ENCODE peak calls at places on chromosomes 3 and 15, in six cellular contexts. J, G, W, L, U and T are unnamed samples.

GRCh38 chr15:79593119-79593869 is 161.2 kb downstream of the MINAR1 start:
- DNase-seq in U (peak; percentile 32), W (no peak), G (no peak), L (peak; percentile 22), J (no peak), T (no peak)

GRCh38 chr3:7504886-7505775 is 644.2 kb downstream of the GRM7 start:
- DNase-seq in L (no peak), U (peak; percentile 78), W (no peak), G (no peak), J (no peak), T (no peak)

GRCh38 chr3:125194849-125195601 is 17.5 kb downstream of the SLC12A8 start:
- DNase-seq in J (no peak), U (no peak), G (peak; percentile 27), W (no peak), L (peak; percentile 92), T (no peak)

GRCh38 chr3:197398301-197398878 is 100.0 kb upstream of the DLG1 start:
- DNase-seq in G (no peak), U (no peak), W (no peak), J (no peak), L (no peak), T (no peak)

GRCh38 chr3:125045194-125045593 is 10.6 kb downstream of the HEG1 start:
- DNase-seq in W (no peak), G (no peak), U (no peak), J (no peak), L (no peak), T (no peak)

GRCh38 chr3:29605845-29606244 is 325.0 kb downstream of the RBMS3 start:
- DNase-seq in U (peak; percentile 72), W (no peak), J (no peak), L (peak; percentile 94), G (no peak), T (no peak)

GRCh38 chr3:99509224-99509623 is 129.2 kb upstream of the COL8A1 start:
- DNase-seq in J (no peak), G (no peak), U (no peak), L (peak; percentile 89), W (no peak), T (no peak)

GRCh38 chr15:70701891-70702568 is 61.3 kb downstream of the UACA start:
- DNase-seq in U (peak; percentile 50), L (peak; percentile 76), J (no peak), W (no peak), G (no peak), T (no peak)

GRCh38 chr15:77493324-77493907 is 72.7 kb downstream of the HMG20A start:
- DNase-seq in L (peak; percentile 64), G (no peak), J (no peak), U (no peak), W (no peak), T (no peak)

GRCh38 chr3:188700497-188700896 is 471.3 kb upstream of the TPRG1 start:
- DNase-seq in U (no peak), W (no peak), L (no peak), G (no peak), J (no peak), T (no peak)

GRCh38 chr3:15151166-15151565 is 52.2 kb upstream of the RBSN start:
- DNase-seq in J (no peak), U (peak; percentile 46), L (no peak), W (no peak), G (no peak), T (no peak)

GRCh38 chr3:46865034-46865507 is 1.8 kb upstream of the MYL3 start:
- DNase-seq in J (no peak), L (no peak), G (no peak), W (no peak), U (no peak), T (no peak)

GRCh38 chr15:38266247-38266996 is 13.8 kb downstream of the SPRED1 start:
- DNase-seq in U (no peak), G (no peak), J (no peak), W (no peak), L (no peak), T (no peak)

GRCh38 chr15:32685576-32685975 is 32.2 kb upstream of the GREM1 start:
- DNase-seq in U (peak; percentile 40), W (no peak), L (peak; percentile 54), J (no peak), G (no peak), T (no peak)

GRCh38 chr3:181105636-181106035 is 116.1 kb upstream of the DNAJC19 start:
- DNase-seq in U (no peak), J (no peak), G (no peak), L (no peak), W (no peak), T (no peak)

DNA sequence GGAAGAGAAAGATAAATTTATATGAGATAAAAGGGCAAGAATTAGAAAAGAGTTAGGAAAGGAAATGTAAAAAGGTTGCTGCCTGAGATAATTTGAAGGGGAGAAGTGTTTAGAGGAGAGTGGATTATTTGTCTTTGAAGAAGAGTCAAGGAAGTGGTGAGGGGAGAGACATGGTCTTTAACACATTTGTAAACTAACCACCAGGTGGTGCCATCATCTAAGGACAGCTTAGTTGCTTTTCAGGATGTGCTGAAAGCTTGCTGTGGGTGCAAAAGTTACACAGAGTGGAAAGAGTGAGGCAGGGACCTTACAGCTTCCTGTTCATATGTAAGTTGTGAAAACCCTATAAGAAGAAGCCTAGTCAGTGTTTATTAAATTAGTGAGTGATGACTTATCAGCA is 114.1 kb upstream of the DNAJC19 start:
- DNase-seq in W (no peak), L (no peak), G (no peak), J (no peak), U (peak; percentile 16), T (no peak)
- TF ChIP-seq CTCF in W (no peak), L (no peak), G (no peak), J (no peak), U (no peak), T (peak; percentile 48)

DNA sequence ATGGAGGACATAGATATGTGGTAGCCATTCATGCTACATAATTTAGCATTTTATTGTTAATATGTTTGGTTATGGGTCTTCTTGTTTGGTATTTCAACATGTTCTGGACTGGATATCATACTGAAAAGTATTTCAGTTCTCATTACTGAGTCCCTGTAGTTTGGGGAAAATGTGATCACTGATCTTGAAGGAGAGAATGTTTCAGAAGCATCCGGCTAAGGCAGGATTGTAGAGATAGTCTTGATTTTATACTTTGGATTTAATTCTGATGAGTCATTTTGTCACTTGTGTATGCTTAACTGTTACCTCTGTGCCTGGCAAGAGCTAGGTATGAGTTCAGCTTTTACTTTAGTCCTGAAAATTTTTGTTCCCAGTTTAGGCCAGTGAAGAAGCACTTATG is 7.1 kb downstream of the CHD2 start:
- DNase-seq in U (peak; percentile 44), L (no peak), J (no peak), W (no peak), G (no peak), T (no peak)
- H3K4me1 ChIP-seq in U (peaks cover 72% of the 10 kb centered on the region), L (peaks cover 22% of the 10 kb centered on the region), J (no peaks in the 10 kb centered on the region), W (peaks cover 86% of the 10 kb centered on the region), G (peaks cover 45% of the 10 kb centered on the region), T (peaks cover 48% of the 10 kb centered on the region)

GRCh38 chr15:63510548-63510940 is 6.2 kb downstream of the USP3 start:
- DNase-seq in G (no peak), J (no peak), U (no peak), W (no peak), L (no peak), T (no peak)
- H3K4me3 ChIP-seq in G (no peak overlapping the region), J (no peak overlapping the region), U (no peak overlapping the region), W (no peak overlapping the region), L (no peak overlapping the region), T (no peak overlapping the region)

DNA sequence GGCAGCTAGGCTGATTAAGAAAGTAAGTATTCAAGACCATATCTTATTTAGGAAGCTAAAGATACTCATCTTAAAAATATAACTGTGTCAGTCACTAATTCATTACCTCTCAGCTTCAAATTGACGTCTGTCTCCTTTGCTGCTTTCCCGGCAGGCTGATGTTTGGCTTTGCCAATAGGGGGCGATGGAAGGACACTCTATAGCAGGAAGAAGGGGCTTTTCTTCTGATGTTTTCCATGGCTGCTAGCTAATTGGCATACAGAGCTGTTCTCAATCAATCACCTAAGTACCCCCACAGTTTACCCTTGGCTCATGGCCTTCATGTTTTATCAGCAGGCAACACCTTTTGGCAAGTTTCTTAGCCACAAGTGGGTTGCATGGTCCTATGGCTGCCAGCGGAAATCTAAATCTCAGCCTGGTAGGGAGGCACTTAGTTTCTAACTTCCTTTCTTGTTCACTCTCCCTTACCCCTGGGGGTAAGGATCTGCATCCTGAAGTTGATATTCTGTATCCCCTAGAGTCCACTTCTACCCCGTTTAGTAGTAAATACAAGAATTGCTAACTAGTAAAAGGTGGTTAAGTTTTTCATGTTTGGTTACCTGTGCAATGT is 45.0 kb downstream of the ESYT3 start:
- DNase-seq in J (no peak), L (peak; percentile 46), W (no peak), G (peak; percentile 38), U (peak; percentile 44), T (no peak)
- TF ChIP-seq CTCF in J (no peak), L (peak; percentile 70), W (no peak), G (peak; percentile 29), U (peak; percentile 73), T (peak; percentile 83)

GRCh38 chr15:74773731-74774252 is 8.1 kb upstream of the CSK start:
- DNase-seq in L (no peak), U (no peak), W (no peak), G (no peak), J (no peak), T (no peak)
- H3K4me1 ChIP-seq in L (no peaks in the 10 kb centered on the region), U (no peaks in the 10 kb centered on the region), W (peaks cover 38% of the 10 kb centered on the region), G (peaks cover 34% of the 10 kb centered on the region), J (no peaks in the 10 kb centered on the region), T (no peaks in the 10 kb centered on the region)

DNA sequence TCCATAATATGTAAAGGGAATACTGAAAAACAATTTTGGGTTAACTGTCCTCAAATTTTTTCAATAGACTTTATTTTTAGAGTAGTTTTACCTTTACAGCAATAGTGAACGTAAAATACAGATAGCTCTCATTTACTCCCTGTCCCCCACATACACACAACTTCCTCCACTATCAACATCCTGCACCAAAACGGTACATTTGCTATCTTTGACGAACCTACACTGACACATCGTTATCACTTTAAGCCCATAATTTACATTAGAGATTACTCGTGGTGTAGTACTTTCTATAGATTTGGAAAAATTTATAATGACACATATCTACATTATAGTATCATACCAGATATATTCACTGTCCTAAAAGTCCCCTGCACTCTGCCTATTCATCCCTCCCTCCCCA is 16.9 kb upstream of the P2RY1 start:
- DNase-seq in G (no peak), W (no peak), J (no peak), U (no peak), L (no peak), T (no peak)
- H3K4me3 ChIP-seq in G (no peak overlapping the region), W (no peak overlapping the region), J (no peak overlapping the region), U (no peak overlapping the region), L (no peak overlapping the region), T (no peak overlapping the region)

DNA sequence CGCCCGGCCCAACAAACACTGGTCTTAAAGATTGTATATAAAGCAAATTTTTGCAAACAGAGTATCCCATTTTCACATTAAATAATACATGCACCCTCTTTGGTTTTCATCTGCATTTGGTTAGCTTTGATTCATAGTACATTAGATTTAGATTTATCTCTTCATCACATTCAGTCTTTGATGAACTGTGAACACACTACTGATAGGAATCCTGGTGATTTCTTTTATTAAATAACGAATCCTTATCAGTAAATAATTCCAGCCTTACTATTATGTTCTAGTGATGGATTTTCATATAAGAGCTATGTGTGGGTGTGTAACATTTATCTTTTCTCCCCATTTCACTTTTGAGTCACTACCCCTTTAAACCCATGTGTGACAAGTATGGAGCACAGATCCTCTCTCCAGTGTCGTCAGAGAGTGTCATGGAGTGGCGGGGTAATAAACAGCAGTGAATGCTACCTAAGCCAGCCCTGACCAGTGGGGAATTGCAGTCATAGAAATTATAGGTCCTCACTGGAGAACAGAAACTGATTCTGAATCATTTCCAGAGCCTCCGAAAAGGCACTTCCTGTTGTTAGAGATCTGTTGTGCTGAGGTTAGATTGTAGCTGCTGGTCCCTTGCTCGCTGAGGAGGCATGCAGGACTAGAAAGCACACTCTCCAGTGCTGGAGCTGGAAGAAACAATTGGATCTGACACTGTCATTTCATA is 22.0 kb downstream of the SLC7A14 start:
- DNase-seq in L (peak; percentile 82), W (no peak), U (no peak), J (no peak), G (peak; percentile 14), T (no peak)
- TF ChIP-seq CTCF in L (no peak), W (no peak), U (no peak), J (no peak), G (no peak), T (no peak)